ENCODE peak calls at places on chromosomes 2 and 18, in six cellular contexts. One of them, this sample, is unnamed.

GRCh38 chr2:8152392-8153257 is 529.2 kb upstream of the ID2 start:
- DNase-seq in AG10803: no peak
- DNase-seq in OCI-LY7: peak; percentile 86
- DNase-seq in BE2C: no peak
- DNase-seq in colonic mucosa: peak; percentile 16
- DNase-seq in AG04449: no peak
- DNase-seq in this sample: no peak

GRCh38 chr2:127560929-127561275 is 25.4 kb downstream of the MYO7B start:
- DNase-seq in BE2C: no peak
- DNase-seq in AG04449: no peak
- DNase-seq in OCI-LY7: no peak
- DNase-seq in colonic mucosa: no peak
- DNase-seq in AG10803: peak; percentile 61
- DNase-seq in this sample: no peak

GRCh38 chr2:26720322-26721166 is 28.0 kb downstream of the KCNK3 start:
- DNase-seq in colonic mucosa: peak; percentile 73
- DNase-seq in AG10803: peak; percentile 60
- DNase-seq in AG04449: no peak
- DNase-seq in OCI-LY7: no peak
- DNase-seq in BE2C: peak; percentile 90
- DNase-seq in this sample: no peak

GRCh38 chr2:16152101-16152927 is 212.0 kb downstream of the MYCN start:
- DNase-seq in OCI-LY7: no peak
- DNase-seq in BE2C: peak; percentile 100
- DNase-seq in AG10803: no peak
- DNase-seq in colonic mucosa: no peak
- DNase-seq in AG04449: no peak
- DNase-seq in this sample: no peak

GRCh38 chr2:239824866-239825704 is 200.1 kb downstream of the NDUFA10 start:
- DNase-seq in colonic mucosa: peak; percentile 12
- DNase-seq in BE2C: no peak
- DNase-seq in AG04449: no peak
- DNase-seq in AG10803: no peak
- DNase-seq in OCI-LY7: no peak
- DNase-seq in this sample: no peak

GRCh38 chr2:17709897-17710296 is 43.7 kb downstream of the SMC6 start:
- DNase-seq in colonic mucosa: no peak
- DNase-seq in OCI-LY7: no peak
- DNase-seq in AG04449: no peak
- DNase-seq in AG10803: peak; percentile 10
- DNase-seq in BE2C: no peak
- DNase-seq in this sample: no peak

GRCh38 chr2:229180658-229181057 is 90.4 kb downstream of the PID1 start:
- DNase-seq in OCI-LY7: no peak
- DNase-seq in AG04449: no peak
- DNase-seq in AG10803: no peak
- DNase-seq in BE2C: no peak
- DNase-seq in colonic mucosa: no peak
- DNase-seq in this sample: no peak

GRCh38 chr2:48940606-48941005 is 185.1 kb upstream of the LHCGR start:
- DNase-seq in colonic mucosa: no peak
- DNase-seq in AG04449: no peak
- DNase-seq in BE2C: peak; percentile 66
- DNase-seq in AG10803: no peak
- DNase-seq in OCI-LY7: no peak
- DNase-seq in this sample: no peak

GRCh38 chr18:39838831-39839230 is 2116.2 kb upstream of the PIK3C3 start:
- DNase-seq in colonic mucosa: no peak
- DNase-seq in AG10803: no peak
- DNase-seq in AG04449: no peak
- DNase-seq in OCI-LY7: no peak
- DNase-seq in BE2C: no peak
- DNase-seq in this sample: no peak

GRCh38 chr2:197159681-197160211 is 150.8 kb downstream of the ANKRD44 start:
- DNase-seq in OCI-LY7: no peak
- DNase-seq in colonic mucosa: no peak
- DNase-seq in BE2C: no peak
- DNase-seq in AG04449: no peak
- DNase-seq in AG10803: peak; percentile 44
- DNase-seq in this sample: peak; percentile 73

GRCh38 chr2:229417906-229418305 is 146.8 kb upstream of the PID1 start:
- DNase-seq in OCI-LY7: no peak
- DNase-seq in AG10803: no peak
- DNase-seq in colonic mucosa: no peak
- DNase-seq in BE2C: no peak
- DNase-seq in AG04449: no peak
- DNase-seq in this sample: no peak

GRCh38 chr2:226352941-226353558 is 446.6 kb downstream of the IRS1 start:
- DNase-seq in AG10803: no peak
- DNase-seq in OCI-LY7: no peak
- DNase-seq in BE2C: no peak
- DNase-seq in colonic mucosa: no peak
- DNase-seq in AG04449: no peak
- DNase-seq in this sample: no peak

GRCh38 chr18:74501386-74501785 is 5.2 kb downstream of the CNDP2 start:
- DNase-seq in BE2C: no peak
- DNase-seq in colonic mucosa: no peak
- DNase-seq in AG10803: no peak
- DNase-seq in AG04449: no peak
- DNase-seq in OCI-LY7: no peak
- DNase-seq in this sample: no peak

GRCh38 chr2:59176737-59177136 is 935.6 kb upstream of the FANCL start:
- DNase-seq in AG04449: no peak
- DNase-seq in colonic mucosa: no peak
- DNase-seq in AG10803: no peak
- DNase-seq in BE2C: no peak
- DNase-seq in OCI-LY7: peak; percentile 6
- DNase-seq in this sample: no peak

GRCh38 chr18:3688682-3689081 is 238.7 kb downstream of the TGIF1 start:
- DNase-seq in AG04449: peak; percentile 97
- DNase-seq in AG10803: peak; percentile 98
- DNase-seq in BE2C: no peak
- DNase-seq in OCI-LY7: no peak
- DNase-seq in colonic mucosa: no peak
- DNase-seq in this sample: peak; percentile 98

GRCh38 chr18:66949419-66949818 is 345.5 kb upstream of the CDH19 start:
- DNase-seq in AG10803: no peak
- DNase-seq in BE2C: no peak
- DNase-seq in colonic mucosa: no peak
- DNase-seq in OCI-LY7: no peak
- DNase-seq in AG04449: no peak
- DNase-seq in this sample: no peak
- TF ChIP-seq CTCF in AG10803: no peak
- TF ChIP-seq CTCF in BE2C: no peak
- TF ChIP-seq CTCF in colonic mucosa: no peak
- TF ChIP-seq CTCF in OCI-LY7: no peak
- TF ChIP-seq CTCF in AG04449: no peak
- TF ChIP-seq CTCF in this sample: no peak

GRCh38 chr18:55487997-55488396 is 100.0 kb downstream of the TCF4 start:
- DNase-seq in OCI-LY7: no peak
- DNase-seq in BE2C: no peak
- DNase-seq in AG10803: no peak
- DNase-seq in colonic mucosa: no peak
- DNase-seq in AG04449: no peak
- DNase-seq in this sample: no peak
- H3K4me3 ChIP-seq in OCI-LY7: no peak overlapping the region
- H3K4me3 ChIP-seq in BE2C: no peak overlapping the region
- H3K4me3 ChIP-seq in AG10803: no peak overlapping the region
- H3K4me3 ChIP-seq in colonic mucosa: no peak overlapping the region
- H3K4me3 ChIP-seq in AG04449: no peak overlapping the region
- H3K4me3 ChIP-seq in this sample: no peak overlapping the region

DNA sequence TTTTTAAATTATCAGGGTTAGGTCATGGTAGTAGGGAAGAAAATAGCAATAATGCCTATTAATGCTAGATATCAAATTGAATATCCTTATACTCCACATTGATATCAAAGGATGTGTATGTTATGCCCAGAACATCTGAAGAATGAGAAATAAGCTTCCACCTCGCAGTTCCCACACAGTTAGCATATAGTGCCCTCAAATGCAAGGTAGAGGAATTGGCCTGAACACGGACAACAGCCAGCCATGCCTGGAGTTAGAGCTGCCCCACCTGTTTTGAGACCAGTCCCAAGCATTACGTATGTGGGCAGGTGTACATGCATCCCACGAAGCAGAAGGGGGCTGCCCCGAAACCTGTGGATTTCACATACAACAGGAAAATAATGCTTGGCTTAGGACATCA is 79.6 kb downstream of the SUMO1 start:
- DNase-seq in BE2C: no peak
- DNase-seq in OCI-LY7: no peak
- DNase-seq in colonic mucosa: no peak
- DNase-seq in AG10803: peak; percentile 48
- DNase-seq in AG04449: no peak
- DNase-seq in this sample: no peak
- TF ChIP-seq CTCF in BE2C: peak; percentile 67
- TF ChIP-seq CTCF in OCI-LY7: peak; percentile 21
- TF ChIP-seq CTCF in colonic mucosa: no peak
- TF ChIP-seq CTCF in AG10803: peak; percentile 62
- TF ChIP-seq CTCF in AG04449: peak; percentile 66
- TF ChIP-seq CTCF in this sample: peak; percentile 40

DNA sequence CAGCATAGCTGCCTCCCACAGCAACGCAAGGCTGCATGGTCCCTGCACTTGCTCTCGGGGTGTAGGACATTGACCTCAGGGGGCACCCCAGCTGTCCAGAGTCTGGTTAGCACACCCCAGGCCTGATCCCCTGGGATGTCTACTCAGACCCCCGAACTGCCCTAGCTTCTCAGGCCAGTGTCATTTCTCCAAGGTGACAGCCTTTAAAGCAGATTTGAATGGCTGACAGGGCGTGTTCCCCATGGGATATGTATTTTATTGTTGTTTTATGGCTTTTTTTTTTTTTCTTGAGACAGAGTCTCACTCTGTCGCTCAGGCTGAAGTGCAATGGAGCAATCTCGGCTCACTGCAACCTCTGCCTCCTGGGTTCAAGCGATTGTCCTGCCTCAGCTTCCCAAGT is 40.8 kb upstream of the PTMA start:
- DNase-seq in AG10803: no peak
- DNase-seq in AG04449: no peak
- DNase-seq in BE2C: no peak
- DNase-seq in colonic mucosa: peak; percentile 66
- DNase-seq in OCI-LY7: peak; percentile 33
- DNase-seq in this sample: no peak
- H3K4me3 ChIP-seq in AG10803: no peak overlapping the region
- H3K4me3 ChIP-seq in AG04449: no peak overlapping the region
- H3K4me3 ChIP-seq in BE2C: no peak overlapping the region
- H3K4me3 ChIP-seq in colonic mucosa: peak overlapping the region; percentile 32
- H3K4me3 ChIP-seq in OCI-LY7: peak overlapping the region; percentile 48
- H3K4me3 ChIP-seq in this sample: no peak overlapping the region

DNA sequence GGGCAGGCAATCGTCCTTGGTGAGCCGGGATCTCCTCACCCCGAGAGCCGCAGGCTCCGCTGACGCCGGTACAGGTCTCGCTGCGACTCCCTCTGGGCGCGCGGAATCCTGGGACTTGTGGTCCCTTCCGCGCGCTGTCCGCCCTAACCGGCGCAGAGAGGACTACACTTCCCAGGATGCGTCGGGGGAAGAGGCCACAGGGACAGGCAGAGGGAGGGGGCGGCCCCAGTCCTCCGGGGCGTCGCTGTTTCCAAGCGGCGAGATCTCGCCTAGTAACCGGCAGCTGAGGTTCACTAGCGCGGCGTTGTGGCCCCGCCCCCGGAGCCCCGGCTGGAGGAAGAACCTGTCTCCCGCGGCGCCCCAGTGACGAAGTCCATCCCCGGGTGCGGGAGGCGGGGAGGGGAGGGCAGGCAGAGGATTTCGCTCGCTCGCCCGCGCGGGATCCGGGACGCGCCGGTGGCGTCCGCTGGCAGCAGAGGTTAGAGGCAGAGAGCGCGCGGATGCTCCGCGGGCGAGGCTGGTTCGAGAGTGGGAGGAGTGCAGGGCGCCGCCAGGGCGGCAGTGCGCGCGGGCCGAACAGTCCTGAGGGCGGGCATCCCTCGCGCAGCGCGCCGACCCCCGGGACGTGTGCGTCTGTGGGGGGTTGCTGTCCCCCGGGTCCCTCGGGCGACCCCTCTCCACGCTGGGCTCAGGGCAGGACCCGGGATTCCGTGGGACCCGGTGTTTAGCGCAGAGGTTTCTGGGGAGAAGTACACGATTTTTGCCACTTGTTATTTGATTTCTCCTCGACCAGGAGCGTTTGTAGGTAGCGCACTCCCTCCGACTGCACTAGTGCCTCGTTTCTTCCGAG is at the start of gene EML6:
- DNase-seq in AG04449: peak; percentile 84
- DNase-seq in OCI-LY7: peak; percentile 99
- DNase-seq in colonic mucosa: peak; percentile 99
- DNase-seq in BE2C: peak; percentile 96
- DNase-seq in AG10803: peak; percentile 97
- DNase-seq in this sample: peak; percentile 75
- TF ChIP-seq CTCF in AG04449: peak; percentile 19
- TF ChIP-seq CTCF in OCI-LY7: peak; percentile 65
- TF ChIP-seq CTCF in colonic mucosa: no peak
- TF ChIP-seq CTCF in BE2C: no peak
- TF ChIP-seq CTCF in AG10803: peak; percentile 11
- TF ChIP-seq CTCF in this sample: no peak